ENCODE peak calls at places on chromosomes 12 and 14, in five cellular contexts. One of them, this sample, is unnamed.
A peak's percentile ranks its signal among the peaks of the same experiment; 100 is the strongest.

GRCh38 chr12:1851126-1851791 is 30.9 kb downstream of the LRTM2 start:
- DNase-seq in GM23248: peak; percentile 80
- DNase-seq in K562: no peak
- DNase-seq in HCT116: no peak
- DNase-seq in fibroblast of lung: peak; percentile 88
- DNase-seq in this sample: no peak

GRCh38 chr14:47678993-47679392 is 3.6 kb upstream of the MDGA2 start:
- DNase-seq in GM23248: no peak
- DNase-seq in fibroblast of lung: no peak
- DNase-seq in HCT116: no peak
- DNase-seq in K562: no peak
- DNase-seq in this sample: no peak

GRCh38 chr12:97173672-97174385 is 266.8 kb downstream of the NEDD1 start:
- DNase-seq in fibroblast of lung: no peak
- DNase-seq in GM23248: no peak
- DNase-seq in HCT116: no peak
- DNase-seq in K562: no peak
- DNase-seq in this sample: no peak

GRCh38 chr12:6334359-6334758 is 7.5 kb downstream of the TNFRSF1A start:
- DNase-seq in K562: no peak
- DNase-seq in GM23248: no peak
- DNase-seq in HCT116: no peak
- DNase-seq in fibroblast of lung: no peak
- DNase-seq in this sample: no peak

GRCh38 chr12:107091381-107091780 is 2.0 kb downstream of the CRY1 start:
- DNase-seq in HCT116: no peak
- DNase-seq in K562: no peak
- DNase-seq in fibroblast of lung: peak; percentile 79
- DNase-seq in GM23248: peak; percentile 81
- DNase-seq in this sample: no peak

GRCh38 chr12:34287437-34287836 is 265.1 kb downstream of the ALG10 start:
- DNase-seq in HCT116: no peak
- DNase-seq in K562: no peak
- DNase-seq in GM23248: no peak
- DNase-seq in fibroblast of lung: no peak
- DNase-seq in this sample: no peak

GRCh38 chr14:54738009-54738408 is 164.6 kb downstream of the GCH1 start:
- DNase-seq in GM23248: no peak
- DNase-seq in K562: no peak
- DNase-seq in fibroblast of lung: no peak
- DNase-seq in HCT116: no peak
- DNase-seq in this sample: peak; percentile 40

GRCh38 chr12:115451785-115452736 is 768.1 kb upstream of the TBX3 start:
- DNase-seq in fibroblast of lung: peak; percentile 37
- DNase-seq in K562: peak; percentile 59
- DNase-seq in HCT116: no peak
- DNase-seq in GM23248: peak; percentile 65
- DNase-seq in this sample: no peak

GRCh38 chr12:19908825-19909224 is 459.5 kb upstream of the PDE3A start:
- DNase-seq in HCT116: no peak
- DNase-seq in fibroblast of lung: no peak
- DNase-seq in GM23248: no peak
- DNase-seq in K562: no peak
- DNase-seq in this sample: no peak

GRCh38 chr14:95232894-95233584 is 75.7 kb upstream of the DICER1 start:
- DNase-seq in HCT116: no peak
- DNase-seq in GM23248: no peak
- DNase-seq in fibroblast of lung: no peak
- DNase-seq in K562: no peak
- DNase-seq in this sample: no peak

GRCh38 chr14:99062216-99062615 is 209.8 kb downstream of the BCL11B start:
- DNase-seq in fibroblast of lung: no peak
- DNase-seq in GM23248: no peak
- DNase-seq in HCT116: no peak
- DNase-seq in K562: no peak
- DNase-seq in this sample: no peak

GRCh38 chr14:22375321-22375930 is 213.6 kb downstream of the DAD1 start:
- DNase-seq in fibroblast of lung: peak; percentile 41
- DNase-seq in K562: peak; percentile 49
- DNase-seq in GM23248: peak; percentile 68
- DNase-seq in HCT116: peak; percentile 53
- DNase-seq in this sample: no peak

GRCh38 chr12:62885242-62885641 is 49.7 kb downstream of the PPM1H start:
- DNase-seq in HCT116: no peak
- DNase-seq in GM23248: no peak
- DNase-seq in K562: no peak
- DNase-seq in fibroblast of lung: no peak
- DNase-seq in this sample: no peak

GRCh38 chr12:114240288-114240687 is 165.7 kb downstream of the TBX5 start:
- DNase-seq in GM23248: no peak
- DNase-seq in K562: no peak
- DNase-seq in HCT116: no peak
- DNase-seq in fibroblast of lung: no peak
- DNase-seq in this sample: no peak

GRCh38 chr14:92792885-92793284 is 1.2 kb upstream of the GOLGA5 start:
- DNase-seq in HCT116: no peak
- DNase-seq in GM23248: peak; percentile 40
- DNase-seq in K562: no peak
- DNase-seq in fibroblast of lung: peak; percentile 20
- DNase-seq in this sample: no peak

GRCh38 chr12:57738142-57738474 is 434 bp downstream of the AGAP2 start:
- DNase-seq in K562: no peak
- DNase-seq in GM23248: no peak
- DNase-seq in fibroblast of lung: no peak
- DNase-seq in HCT116: no peak
- DNase-seq in this sample: no peak

GRCh38 chr12:57735952-57736742 is 2.4 kb downstream of the AGAP2 start:
- DNase-seq in K562: peak; percentile 77
- DNase-seq in fibroblast of lung: peak; percentile 15
- DNase-seq in HCT116: no peak
- DNase-seq in GM23248: peak; percentile 57
- DNase-seq in this sample: no peak

GRCh38 chr12:57738661-57739237 is at the start of gene AGAP2:
- DNase-seq in GM23248: peak; percentile 27
- DNase-seq in HCT116: no peak
- DNase-seq in K562: peak; percentile 23
- DNase-seq in fibroblast of lung: peak; percentile 27
- DNase-seq in this sample: no peak

GRCh38 chr12:57736743-57737466 is 1.6 kb downstream of the AGAP2 start:
- DNase-seq in fibroblast of lung: no peak
- DNase-seq in K562: peak; percentile 30
- DNase-seq in GM23248: peak; percentile 30
- DNase-seq in HCT116: no peak
- DNase-seq in this sample: no peak

GRCh38 chr12:57737467-57738141 is 938 bp downstream of the AGAP2 start:
- DNase-seq in HCT116: no peak
- DNase-seq in fibroblast of lung: no peak
- DNase-seq in K562: no peak
- DNase-seq in GM23248: peak; percentile 67
- DNase-seq in this sample: no peak
- H3K79me2 ChIP-seq in HCT116: no peaks in the 10 kb centered on the region
- H3K79me2 ChIP-seq in fibroblast of lung: no peaks in the 10 kb centered on the region
- H3K79me2 ChIP-seq in K562: no peaks in the 10 kb centered on the region
- H3K79me2 ChIP-seq in GM23248: no peaks in the 10 kb centered on the region
- H3K79me2 ChIP-seq in this sample: no peaks in the 10 kb centered on the region

GRCh38 chr12:54853933-54854538 is at the start of gene MUCL1:
- DNase-seq in fibroblast of lung: peak; percentile 38
- DNase-seq in K562: peak; percentile 69
- DNase-seq in GM23248: peak; percentile 69
- DNase-seq in HCT116: peak; percentile 62
- DNase-seq in this sample: peak; percentile 64
- H3K36me3 ChIP-seq in fibroblast of lung: no peaks in the 10 kb centered on the region
- H3K36me3 ChIP-seq in K562: no peaks in the 10 kb centered on the region
- H3K36me3 ChIP-seq in GM23248: no peaks in the 10 kb centered on the region
- H3K36me3 ChIP-seq in HCT116: no peaks in the 10 kb centered on the region
- H3K36me3 ChIP-seq in this sample: no peaks in the 10 kb centered on the region

DNA sequence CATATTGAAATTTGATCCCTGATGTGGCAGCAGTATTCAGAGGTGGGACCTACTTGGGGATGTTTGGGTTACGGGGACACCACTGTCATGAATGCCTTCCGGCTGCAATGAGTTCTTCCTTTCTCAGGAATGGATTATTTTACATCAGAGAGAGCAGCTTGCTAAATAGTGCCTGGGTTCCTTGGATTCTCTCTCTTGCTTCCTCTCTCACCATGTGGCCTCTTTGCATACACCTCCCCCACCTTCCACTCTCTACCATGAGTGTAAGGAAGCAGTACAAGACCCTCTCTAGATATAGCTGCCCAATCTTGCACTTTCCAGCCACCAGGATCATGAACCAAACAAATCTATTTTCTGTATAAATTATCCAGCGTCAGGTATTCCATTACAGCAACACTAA is 15.4 kb upstream of the SCAF11 start:
- DNase-seq in GM23248: no peak
- DNase-seq in fibroblast of lung: no peak
- DNase-seq in HCT116: no peak
- DNase-seq in K562: no peak
- DNase-seq in this sample: no peak
- H3K4me3 ChIP-seq in GM23248: no peak overlapping the region
- H3K4me3 ChIP-seq in fibroblast of lung: no peak overlapping the region
- H3K4me3 ChIP-seq in HCT116: no peak overlapping the region
- H3K4me3 ChIP-seq in K562: no peak overlapping the region
- H3K4me3 ChIP-seq in this sample: no peak overlapping the region

GRCh38 chr12:69484428-69484827 is 14.2 kb downstream of the FRS2 start:
- DNase-seq in HCT116: no peak
- DNase-seq in GM23248: no peak
- DNase-seq in fibroblast of lung: no peak
- DNase-seq in K562: no peak
- DNase-seq in this sample: no peak

GRCh38 chr12:69479675-69480074 is 9.5 kb downstream of the FRS2 start:
- DNase-seq in HCT116: no peak
- DNase-seq in GM23248: no peak
- DNase-seq in fibroblast of lung: no peak
- DNase-seq in K562: no peak
- DNase-seq in this sample: no peak

GRCh38 chr12:69483700-69484099 is 13.5 kb downstream of the FRS2 start:
- DNase-seq in K562: no peak
- DNase-seq in GM23248: no peak
- DNase-seq in fibroblast of lung: no peak
- DNase-seq in HCT116: no peak
- DNase-seq in this sample: no peak

GRCh38 chr12:69481133-69481532 is 10.9 kb downstream of the FRS2 start:
- DNase-seq in HCT116: no peak
- DNase-seq in K562: no peak
- DNase-seq in fibroblast of lung: no peak
- DNase-seq in GM23248: no peak
- DNase-seq in this sample: no peak

GRCh38 chr12:69480698-69481097 is 10.5 kb downstream of the FRS2 start:
- DNase-seq in GM23248: no peak
- DNase-seq in K562: no peak
- DNase-seq in fibroblast of lung: no peak
- DNase-seq in HCT116: no peak
- DNase-seq in this sample: no peak
- H3K79me2 ChIP-seq in GM23248: peaks cover 99% of the 10 kb centered on the region
- H3K79me2 ChIP-seq in K562: peaks cover 85% of the 10 kb centered on the region
- H3K79me2 ChIP-seq in fibroblast of lung: peaks cover 86% of the 10 kb centered on the region
- H3K79me2 ChIP-seq in HCT116: peaks cover 93% of the 10 kb centered on the region
- H3K79me2 ChIP-seq in this sample: peaks cover 87% of the 10 kb centered on the region

This sample was measured in keratinocyte.